ENCODE peak calls at places on chromosomes 13 and 19, in six cellular contexts. D is stimulated activated effector memory CD8-positive, alpha-beta T cell treated with anti-CD3 and anti-CD28 coated beads, Interleukin-12 subunit alpha, Interleukin-12 subunit beta, amount 100 ng/mL, for 72 hours; Q is A172; W is CD8-positive, alpha-beta memory T cell; J is hippocampal formation; O is heart right ventricle. H is an unnamed sample.

GRCh38 chr13:75803175-75803611 is 167.1 kb downstream of the LMO7 start:
- DNase-seq in O (no peak), Q (no peak), J (no peak), W (peak), D (no peak), H (no peak)

GRCh38 chr19:2533686-2534085 is 57.8 kb downstream of the GADD45B start:
- DNase-seq in Q (peak), O (no peak), W (no peak), J (no peak), D (no peak), H (no peak)

GRCh38 chr19:16369664-16370576 is 45.3 kb downstream of the KLF2 start:
- DNase-seq in O (no peak), D (no peak), W (peak), J (no peak), Q (no peak), H (no peak)

GRCh38 chr13:45511310-45512147 is 46.8 kb downstream of the COG3 start:
- DNase-seq in W (peak), J (peak), O (no peak), D (no peak), Q (peak), H (peak)

GRCh38 chr13:100128373-100128772 is 39.5 kb downstream of the PCCA start:
- DNase-seq in Q (peak), O (no peak), J (no peak), W (no peak), D (no peak), H (no peak)

GRCh38 chr19:12543855-12544254 is 7.4 kb downstream of the ZNF564 start:
- DNase-seq in D (no peak), O (no peak), W (no peak), Q (no peak), J (no peak), H (no peak)

GRCh38 chr19:45283443-45284033 is 32.5 kb downstream of the MARK4 start:
- DNase-seq in J (no peak), W (no peak), Q (no peak), O (no peak), D (no peak), H (no peak)

GRCh38 chr19:6475321-6476108 is 6.1 kb downstream of the DENND1C start:
- DNase-seq in D (no peak), O (no peak), W (no peak), J (no peak), Q (no peak), H (no peak)

GRCh38 chr19:38675611-38676010 is 28.2 kb downstream of the ACTN4 start:
- DNase-seq in J (no peak), O (no peak), Q (no peak), D (no peak), W (no peak), H (no peak)

GRCh38 chr19:30896551-30896950 is 452.7 kb downstream of the TSHZ3 start:
- DNase-seq in J (no peak), Q (no peak), D (no peak), W (no peak), O (no peak), H (no peak)

GRCh38 chr19:5466072-5466471 is 10.9 kb downstream of the ZNRF4 start:
- DNase-seq in O (no peak), W (no peak), J (no peak), D (no peak), Q (no peak), H (no peak)

GRCh38 chr19:15897738-15898276 is at the start of gene CYP4F2:
- DNase-seq in O (no peak), Q (no peak), J (no peak), W (no peak), D (no peak), H (no peak)

GRCh38 chr19:2993579-2993978 is 16.2 kb downstream of the TLE6 start:
- DNase-seq in W (no peak), J (no peak), Q (no peak), O (no peak), D (no peak), H (no peak)

GRCh38 chr19:34232566-34233481 is 21.5 kb upstream of the GARRE1 start:
- DNase-seq in O (peak), W (no peak), Q (peak), D (no peak), J (peak), H (no peak)

GRCh38 chr19:11325544-11325943 is 13.9 kb downstream of the RAB3D start:
- DNase-seq in D (no peak), W (no peak), J (no peak), O (no peak), Q (no peak), H (no peak)

GRCh38 chr19:51460164-51460992 is 2.1 kb upstream of the SIGLEC8 start:
- DNase-seq in Q (no peak), D (no peak), O (no peak), W (no peak), J (no peak), H (peak)

GRCh38 chr19:50510121-50510670 is 795 bp downstream of the JOSD2 start:
- DNase-seq in J (no peak), D (no peak), Q (no peak), W (no peak), O (no peak), H (no peak)

GRCh38 chr19:52190679-52191293 is 934 bp downstream of the PPP2R1A start:
- DNase-seq in O (peak), Q (no peak), W (no peak), D (no peak), J (no peak), H (peak)

GRCh38 chr19:40513741-40514315 is 47.0 kb downstream of the SPTBN4 start:
- DNase-seq in Q (no peak), J (no peak), O (no peak), D (no peak), W (no peak), H (no peak)

GRCh38 chr19:33432408-33433170 is 59.1 kb downstream of the CEBPG start:
- DNase-seq in O (no peak), Q (no peak), W (no peak), J (no peak), D (no peak), H (no peak)

GRCh38 chr19:13036366-13036976 is 41.2 kb downstream of the NFIX start:
- DNase-seq in O (no peak), Q (peak), J (no peak), W (no peak), D (no peak), H (no peak)

GRCh38 chr19:35816262-35816661 is 3.6 kb upstream of the PRODH2 start:
- DNase-seq in Q (no peak), D (no peak), J (no peak), O (no peak), W (no peak), H (no peak)

GRCh38 chr19:39341122-39341719 is 1.0 kb upstream of the SAMD4B start:
- DNase-seq in Q (no peak), O (peak), J (no peak), D (no peak), W (no peak), H (no peak)

GRCh38 chr19:47093841-47094240 is 19.7 kb downstream of the ZC3H4 start:
- DNase-seq in J (no peak), Q (no peak), D (peak), O (no peak), W (no peak), H (no peak)

GRCh38 chr19:14669940-14670339 is 4.7 kb downstream of the ADGRE3 start:
- DNase-seq in D (no peak), J (no peak), W (no peak), Q (no peak), O (no peak), H (no peak)

GRCh38 chr13:73913043-73913740 is 221.0 kb downstream of the KLF12 start:
- DNase-seq in Q (peak), O (no peak), J (no peak), W (no peak), D (no peak), H (no peak)

GRCh38 chr13:33349314-33349995 is 63.9 kb upstream of the STARD13 start:
- DNase-seq in J (no peak), W (no peak), O (no peak), D (no peak), Q (no peak), H (no peak)

GRCh38 chr13:49669735-49670309 is 21.5 kb downstream of the EBPL start:
- DNase-seq in D (no peak), W (peak), J (peak), Q (peak), O (peak), H (peak)

GRCh38 chr19:29001006-29001921 is 211.7 kb downstream of the UQCRFS1 start:
- DNase-seq in J (no peak), Q (no peak), D (no peak), O (no peak), W (no peak), H (no peak)

GRCh38 chr19:16117594-16118033 is 5.9 kb downstream of the RAB8A start:
- DNase-seq in W (no peak), J (no peak), Q (no peak), O (no peak), D (no peak), H (no peak)

GRCh38 chr19:40217027-40217810 is 965 bp downstream of the TTC9B start:
- DNase-seq in Q (no peak), J (no peak), O (no peak), W (no peak), D (no peak), H (no peak)

GRCh38 chr13:101979825-101980224 is 422.0 kb downstream of the FGF14 start:
- DNase-seq in J (no peak), W (no peak), O (no peak), Q (no peak), D (no peak), H (no peak)

GRCh38 chr19:17220207-17220758 is 5.1 kb downstream of the USE1 start:
- DNase-seq in J (no peak), O (no peak), Q (peak), W (no peak), D (no peak), H (no peak)

GRCh38 chr13:74280093-74280794 is 146.0 kb upstream of the KLF12 start:
- DNase-seq in O (no peak), D (no peak), J (no peak), Q (no peak), W (no peak), H (no peak)

GRCh38 chr19:5542665-5543064 is 25.1 kb downstream of the TINCR start:
- DNase-seq in J (no peak), D (no peak), O (no peak), Q (no peak), W (no peak), H (no peak)

GRCh38 chr19:34573226-34573864 is 91.8 kb downstream of the WTIP start:
- DNase-seq in Q (no peak), O (no peak), D (no peak), W (no peak), J (no peak), H (no peak)

GRCh38 chr19:6736169-6736916 is 1.0 kb downstream of the GPR108 start:
- DNase-seq in Q (peak), W (peak), O (peak), J (peak), D (peak), H (no peak)